ENCODE peak calls at places on chromosomes 7 and 10, in four cellular contexts. Y is GM12892; C is activated CD8-positive, alpha-beta memory T cell treated with anti-CD3 and anti-CD28 coated beads, Interleukin-2, amount 10 ng/mL, durations not matched to agents 7 days and 5 days; U is iPS-NIHi11. R is an unnamed sample.

GRCh38 chr10:1243486-1244182 is 187.4 kb downstream of the WDR37 start:
- DNase-seq in C (no peak), Y (no peak), U (no peak), R (peak; percentile 53)

GRCh38 chr7:93949468-93949867 is 27.9 kb downstream of the GNG11 start:
- DNase-seq in U (no peak), C (no peak), Y (no peak), R (no peak)

GRCh38 chr7:44279731-44280505 is 45.5 kb downstream of the CAMK2B start:
- DNase-seq in C (peak; percentile 38), U (no peak), Y (no peak), R (no peak)

GRCh38 chr7:141074162-141074989 is 512 bp downstream of the TMEM178B start:
- DNase-seq in C (no peak), Y (no peak), U (peak; percentile 37), R (no peak)

GRCh38 chr10:90674927-90675326 is 182.9 kb downstream of the HTR7 start:
- DNase-seq in Y (no peak), C (no peak), U (no peak), R (no peak)

GRCh38 chr7:128103498-128104108 is 72.4 kb upstream of the LRRC4 start:
- DNase-seq in U (peak; percentile 69), Y (peak; percentile 59), C (peak; percentile 51), R (no peak)

GRCh38 chr7:26153823-26154783 is 2.1 kb downstream of the NFE2L3 start:
- DNase-seq in C (peak; percentile 65), U (peak; percentile 71), Y (no peak), R (peak; percentile 40)

GRCh38 chr10:24255907-24256306 is 47.0 kb downstream of the KIAA1217 start:
- DNase-seq in U (no peak), Y (no peak), C (no peak), R (no peak)

GRCh38 chr10:114540191-114540590 is 117.9 kb downstream of the ABLIM1 start:
- DNase-seq in C (no peak), U (no peak), Y (no peak), R (no peak)

GRCh38 chr7:80830584-80831319 is 88.1 kb downstream of the SEMA3C start:
- DNase-seq in U (no peak), C (no peak), Y (no peak), R (no peak)

GRCh38 chr7:132249591-132249971 is 326.7 kb downstream of the PLXNA4 start:
- DNase-seq in U (peak; percentile 70), C (no peak), Y (no peak), R (no peak)